ENCODE peak calls at places on chromosome 1, in nine cellular contexts. R is GM03348; Z is stimulated activated CD8-positive, alpha-beta memory T cell treated with anti-CD3 and anti-CD28 coated beads, Interleukin-4, amount 100 ng/mL, for 24 hours; E is activated T-helper 9 cell treated with anti-CD3 and anti-CD28 coated beads, Interleukin-2, amount 50 U/mL, for 16 hours; K is kidney epithelial cell; T is OCI-M1; A is GM19239; Q is activated T-cell treated with anti-CD3 and anti-CD28 coated beads, Interleukin-2, amount 50 U/mL, for 24 hours; I is lower lobe of right lung. H is an unnamed sample.

GRCh38 chr1:121408354-121408753 is 223.6 kb downstream of the SRGAP2C start:
- DNase-seq in R (no peak), Z (no peak), E (no peak), K (no peak), T (no peak), A (no peak), Q (no peak), I (no peak), H (no peak)

GRCh38 chr1:6515771-6516170 is 24.3 kb upstream of the PLEKHG5 start:
- DNase-seq in R (no peak), Z (no peak), E (no peak), K (no peak), T (no peak), A (no peak), Q (no peak), I (no peak), H (no peak)

GRCh38 chr1:64856564-64856963 is 109.8 kb downstream of the JAK1 start:
- DNase-seq in R (no peak), Z (no peak), E (no peak), K (no peak), T (no peak), A (no peak), Q (no peak), I (peak), H (no peak)

GRCh38 chr1:224623310-224623714 is 7.2 kb downstream of the CNIH3 start:
- DNase-seq in R (peak), Z (no peak), E (no peak), K (no peak), T (peak), A (no peak), Q (no peak), I (no peak), H (no peak)

GRCh38 chr1:78279051-78279450 is 211.7 kb upstream of the PTGFR start:
- DNase-seq in R (peak), Z (no peak), E (no peak), K (peak), T (no peak), A (no peak), Q (no peak), I (no peak), H (no peak)

GRCh38 chr1:74689800-74690696 is 16.5 kb upstream of the ERICH3 start:
- DNase-seq in R (peak), Z (no peak), E (no peak), K (no peak), T (peak), A (no peak), Q (no peak), I (no peak), H (peak)

GRCh38 chr1:205369621-205370230 is 13.0 kb upstream of the KLHDC8A start:
- DNase-seq in R (no peak), Z (no peak), E (no peak), K (no peak), T (no peak), A (no peak), Q (no peak), I (no peak), H (no peak)

GRCh38 chr1:156076609-156077429 is 5.4 kb downstream of the MEX3A start:
- DNase-seq in R (no peak), Z (no peak), E (no peak), K (no peak), T (no peak), A (no peak), Q (peak), I (peak), H (no peak)

GRCh38 chr1:193185861-193186714 is at the start of gene B3GALT2:
- DNase-seq in R (peak), Z (no peak), E (no peak), K (no peak), T (peak), A (no peak), Q (no peak), I (no peak), H (peak)

GRCh38 chr1:34126486-34126885 is 38.5 kb downstream of the CSMD2 start:
- DNase-seq in R (no peak), Z (no peak), E (no peak), K (no peak), T (no peak), A (no peak), Q (no peak), I (no peak), H (no peak)

H was measured in CD4-positive, alpha-beta memory T cell.